ENCODE peak calls at places on chromosomes 7 and 10, in nine cellular contexts. X is HuH-7.5; G is activated CD8-positive, alpha-beta memory T cell treated with anti-CD3 and anti-CD28 coated beads for 1 hour; M is GM04504; H is ureter; B is Right ventricle myocardium inferior; D is activated T-cell treated with anti-CD3 and anti-CD28 coated beads, Interleukin-2, amount 50 U/mL, for 24 hours; V is keratinocyte; N is NCI-H1092. W is an unnamed sample.

GRCh38 chr10:105347487-105347886 is 706.4 kb downstream of the SORCS3 start:
- DNase-seq in X (no peak), G (no peak), M (no peak), H (no peak), B (no peak), D (no peak), V (no peak), N (no peak), W (no peak)

GRCh38 chr7:38413784-38414183 is 140.3 kb upstream of the TARP start:
- DNase-seq in X (no peak), G (no peak), M (no peak), H (no peak), B (no peak), D (no peak), V (no peak), N (no peak), W (no peak)

GRCh38 chr7:22319424-22320403 is 37.2 kb downstream of the RAPGEF5 start:
- DNase-seq in X (no peak), G (no peak), M (no peak), H (no peak), B (no peak), D (no peak), V (no peak), N (peak), W (no peak)

GRCh38 chr7:53431901-53432300 is 396.5 kb downstream of the POM121L12 start:
- DNase-seq in X (no peak), G (no peak), M (no peak), H (no peak), B (no peak), D (no peak), V (no peak), N (no peak), W (no peak)

GRCh38 chr7:141511370-141512335 is 39.6 kb upstream of the AGK start:
- DNase-seq in X (no peak), G (no peak), M (no peak), H (no peak), B (no peak), D (peak), V (no peak), N (no peak), W (peak)

GRCh38 chr7:131288446-131288845 is 39.2 kb upstream of the MKLN1 start:
- DNase-seq in X (no peak), G (no peak), M (no peak), H (no peak), B (no peak), D (no peak), V (no peak), N (no peak), W (no peak)

GRCh38 chr10:86556532-86556931 is 34.9 kb upstream of the WAPL start:
- DNase-seq in X (no peak), G (no peak), M (no peak), H (no peak), B (no peak), D (no peak), V (no peak), N (no peak), W (peak)

GRCh38 chr7:106201176-106201575 is 83.6 kb downstream of the NAMPT start:
- DNase-seq in X (no peak), G (no peak), M (no peak), H (no peak), B (no peak), D (no peak), V (no peak), N (no peak), W (no peak)

GRCh38 chr7:129066290-129067131 is 11.6 kb upstream of the TNPO3 start:
- DNase-seq in X (no peak), G (no peak), M (peak), H (no peak), B (no peak), D (no peak), V (peak), N (no peak), W (no peak)

GRCh38 chr7:22731781-22732180 is 4.8 kb downstream of the IL6 start:
- DNase-seq in X (no peak), G (no peak), M (no peak), H (no peak), B (no peak), D (no peak), V (no peak), N (no peak), W (no peak)

GRCh38 chr7:22907805-22908204 is 85.2 kb upstream of the TOMM7 start:
- DNase-seq in X (no peak), G (no peak), M (no peak), H (no peak), B (no peak), D (no peak), V (no peak), N (no peak), W (no peak)

GRCh38 chr10:51759896-51760534 is 60.6 kb upstream of the CSTF2T start:
- DNase-seq in X (no peak), G (no peak), M (no peak), H (no peak), B (no peak), D (no peak), V (no peak), N (no peak), W (no peak)

GRCh38 chr7:38889079-38889478 is 19.9 kb downstream of the VPS41 start:
- DNase-seq in X (no peak), G (no peak), M (no peak), H (no peak), B (no peak), D (no peak), V (no peak), N (no peak), W (no peak)